ENCODE peak calls at places on chromosomes 3 and 15, in seven cellular contexts. H, T, M, L, Q, K and D are unnamed samples.

GRCh38 chr3:46470831-46471230 is 6.1 kb upstream of the LTF start:
- DNase-seq in Q (no peak), M (no peak), K (no peak), H (no peak), T (no peak), L (no peak), D (peak)

GRCh38 chr3:19931767-19932188 is 2.2 kb downstream of the EFHB start:
- DNase-seq in Q (no peak), T (no peak), K (no peak), H (no peak), L (no peak), M (no peak), D (no peak)

GRCh38 chr3:153927107-153927506 is 194.1 kb upstream of the ARHGEF26 start:
- DNase-seq in Q (no peak), M (no peak), K (peak), T (peak), L (no peak), H (no peak), D (no peak)

GRCh38 chr15:51310064-51310463 is 28.3 kb downstream of the CYP19A1 start:
- DNase-seq in T (no peak), H (no peak), M (no peak), Q (no peak), L (no peak), K (no peak), D (no peak)

GRCh38 chr15:68612979-68613740 is 34.4 kb downstream of the CORO2B start:
- DNase-seq in K (peak), L (no peak), Q (no peak), M (no peak), H (peak), T (no peak), D (no peak)

GRCh38 chr3:127652246-127652995 is 20.3 kb upstream of the ABTB1 start:
- DNase-seq in M (peak), T (no peak), K (peak), H (peak), Q (no peak), L (no peak), D (peak)

GRCh38 chr3:85726241-85726640 is 767.5 kb downstream of the CADM2 start:
- DNase-seq in M (no peak), K (no peak), Q (no peak), L (no peak), H (no peak), T (no peak), D (no peak)

GRCh38 chr3:127446756-127447155 is 143.8 kb downstream of the TPRA1 start:
- DNase-seq in T (no peak), L (no peak), Q (no peak), M (no peak), H (no peak), K (no peak), D (peak)

GRCh38 chr3:79414821-79415220 is 353.0 kb downstream of the ROBO1 start:
- DNase-seq in L (no peak), Q (no peak), T (no peak), K (no peak), M (no peak), H (no peak), D (no peak)

GRCh38 chr3:74844428-74844827 is 230.0 kb upstream of the CNTN3 start:
- DNase-seq in H (peak), L (no peak), T (no peak), K (no peak), M (no peak), Q (no peak), D (no peak)

GRCh38 chr15:68415501-68416157 is 16.3 kb downstream of the ITGA11 start:
- DNase-seq in H (no peak), M (no peak), T (no peak), Q (no peak), K (no peak), L (no peak), D (peak)

GRCh38 chr3:39065197-39065596 is 13.4 kb downstream of the WDR48 start:
- DNase-seq in K (peak), L (no peak), H (peak), Q (peak), M (no peak), T (no peak), D (no peak)

GRCh38 chr3:127574880-127575878 is 15.4 kb downstream of the TPRA1 start:
- DNase-seq in M (peak), L (peak), Q (peak), T (peak), H (peak), K (peak), D (peak)

GRCh38 chr15:60620707-60621106 is 141.8 kb upstream of the ICE2 start:
- DNase-seq in Q (no peak), M (peak), K (no peak), L (no peak), T (no peak), H (peak), D (no peak)

GRCh38 chr3:59581000-59581399 is 531.2 kb upstream of the CFAP20DC start:
- DNase-seq in Q (no peak), L (no peak), T (no peak), H (no peak), K (no peak), M (no peak), D (no peak)

GRCh38 chr15:69253156-69253555 is 45.6 kb upstream of the PAQR5 start:
- DNase-seq in M (no peak), H (no peak), L (no peak), K (no peak), T (peak), Q (no peak), D (no peak)

GRCh38 chr3:50078622-50079021 is 10.1 kb upstream of the RBM5 start:
- DNase-seq in Q (no peak), L (no peak), K (no peak), M (no peak), H (no peak), T (no peak), D (no peak)

GRCh38 chr15:70127288-70127746 is 29.6 kb upstream of the TLE3 start:
- DNase-seq in M (peak), H (no peak), L (no peak), K (no peak), Q (no peak), T (peak), D (no peak)

GRCh38 chr3:123383101-123384053 is 65.5 kb downstream of the ADCY5 start:
- DNase-seq in Q (no peak), K (no peak), H (peak), L (no peak), T (no peak), M (no peak), D (peak)

GRCh38 chr3:105274958-105275357 is 91.8 kb upstream of the ALCAM start:
- DNase-seq in K (no peak), M (no peak), Q (no peak), H (no peak), T (no peak), L (no peak), D (no peak)

GRCh38 chr15:64507293-64507802 is 47.0 kb downstream of the ZNF609 start:
- DNase-seq in L (peak), H (no peak), K (no peak), M (peak), Q (peak), T (peak), D (no peak)

GRCh38 chr3:115040673-115041286 is 106.3 kb downstream of the ZBTB20 start:
- DNase-seq in M (no peak), H (peak), K (peak), Q (no peak), L (peak), T (peak), D (no peak)

GRCh38 chr3:69389520-69390248 is 3.8 kb upstream of the FRMD4B start:
- DNase-seq in H (no peak), K (no peak), T (no peak), Q (no peak), L (no peak), M (no peak), D (no peak)

GRCh38 chr15:32649336-32649735 is 7.8 kb downstream of the SCG5 start:
- DNase-seq in H (peak), K (peak), L (no peak), M (no peak), Q (no peak), T (no peak), D (no peak)

GRCh38 chr15:80609512-80609946 is 85.6 kb upstream of the ABHD17C start:
- DNase-seq in L (no peak), H (no peak), Q (no peak), K (no peak), T (peak), M (no peak), D (no peak)

GRCh38 chr15:38746211-38746610 is 181.6 kb upstream of the RASGRP1 start:
- DNase-seq in Q (no peak), M (no peak), T (no peak), K (no peak), H (no peak), L (no peak), D (no peak)

GRCh38 chr3:70890085-70890484 is 577.6 kb upstream of the MDFIC2 start:
- DNase-seq in M (no peak), T (no peak), L (no peak), H (no peak), Q (no peak), K (no peak), D (no peak)

GRCh38 chr15:65333863-65334262 is 29.4 kb downstream of the RNU5B-1 start:
- DNase-seq in L (no peak), M (no peak), K (no peak), Q (no peak), T (no peak), H (peak), D (no peak)

GRCh38 chr3:121817753-121818152 is 17.1 kb downstream of the IQCB1 start:
- DNase-seq in K (no peak), Q (no peak), H (no peak), L (no peak), T (no peak), M (no peak), D (no peak)

GRCh38 chr3:184234224-184234623 is 4.8 kb downstream of the VWA5B2 start:
- DNase-seq in M (peak), K (no peak), L (no peak), T (peak), Q (no peak), H (peak), D (no peak)

GRCh38 chr3:65761431-65761830 is 277.3 kb downstream of the MAGI1 start:
- DNase-seq in K (no peak), L (no peak), Q (no peak), M (no peak), T (no peak), H (no peak), D (no peak)

GRCh38 chr3:33994568-33994967 is 196.1 kb downstream of the PDCD6IP start:
- DNase-seq in L (no peak), Q (no peak), K (no peak), H (no peak), T (no peak), M (no peak), D (no peak)

GRCh38 chr15:73882761-73883419 is 9.5 kb downstream of the TBC1D21 start:
- DNase-seq in M (no peak), Q (no peak), T (no peak), K (no peak), H (peak), L (no peak), D (no peak)

GRCh38 chr15:50128266-50128665 is 9.2 kb upstream of the ATP8B4 start:
- DNase-seq in M (peak), T (no peak), L (no peak), K (no peak), Q (no peak), H (no peak), D (no peak)

GRCh38 chr15:79967331-79968182 is 3.4 kb downstream of the BCL2A1 start:
- DNase-seq in K (no peak), H (no peak), Q (peak), T (no peak), L (peak), M (no peak), D (no peak)

GRCh38 chr3:169628567-169628966 is 34.9 kb downstream of the MECOM start:
- DNase-seq in H (no peak), K (no peak), T (no peak), M (no peak), Q (no peak), L (no peak), D (no peak)

GRCh38 chr3:172542999-172543398 is 19.8 kb upstream of the TNFSF10 start:
- DNase-seq in T (no peak), Q (no peak), L (no peak), M (no peak), H (no peak), K (no peak), D (no peak)